ENCODE peak calls at places on chromosome 18, in four cellular contexts. E is uterus, M is choroid plexus epithelial cell, W is GM12864. G is an unnamed sample.

GRCh38 chr18:5073026-5073944 is 123.8 kb downstream of the AKAIN1 start:
- DNase-seq in E (no peak), M (peak; percentile 44), W (no peak), G (peak; percentile 10)

GRCh38 chr18:51029694-51030536 is at the start of gene SMAD4:
- DNase-seq in E (peak; percentile 98), M (peak; percentile 97), W (peak; percentile 82), G (peak; percentile 96)

GRCh38 chr18:3692113-3692621 is 242.2 kb downstream of the TGIF1 start:
- DNase-seq in E (no peak), M (no peak), W (no peak), G (no peak)

GRCh38 chr18:71194438-71194837 is 905.6 kb downstream of the SOCS6 start:
- DNase-seq in E (no peak), M (no peak), W (no peak), G (peak; percentile 25)

GRCh38 chr18:55018602-55019001 is 59.3 kb upstream of the CCDC68 start:
- DNase-seq in E (no peak), M (peak; percentile 81), W (no peak), G (peak; percentile 54)

GRCh38 chr18:23661735-23662308 is 889 bp downstream of the ANKRD29 start:
- DNase-seq in E (no peak), M (no peak), W (no peak), G (no peak)

GRCh38 chr18:66461344-66461743 is 142.5 kb downstream of the CDH19 start:
- DNase-seq in E (no peak), M (no peak), W (no peak), G (no peak)

GRCh38 chr18:44067201-44067600 is 613.5 kb upstream of the SETBP1 start:
- DNase-seq in E (no peak), M (no peak), W (no peak), G (no peak)

GRCh38 chr18:72672364-72673151 is 128.4 kb upstream of the CBLN2 start:
- DNase-seq in E (no peak), M (peak; percentile 74), W (no peak), G (peak; percentile 13)

GRCh38 chr18:59478591-59478990 is 119.5 kb upstream of the LMAN1 start:
- DNase-seq in E (no peak), M (peak; percentile 21), W (no peak), G (peak; percentile 68)

GRCh38 chr18:78430171-78430857 is 549.3 kb upstream of the SALL3 start:
- DNase-seq in E (no peak), M (no peak), W (no peak), G (no peak)

GRCh38 chr18:63262369-63263335 is 56.9 kb downstream of the BCL2 start:
- DNase-seq in E (no peak), M (no peak), W (no peak), G (peak; percentile 12)

GRCh38 chr18:56146565-56146964 is 491.8 kb downstream of the TXNL1 start:
- DNase-seq in E (no peak), M (no peak), W (no peak), G (no peak)

GRCh38 chr18:66193394-66193793 is 410.5 kb downstream of the CDH19 start:
- DNase-seq in E (no peak), M (no peak), W (no peak), G (no peak)

GRCh38 chr18:73987247-73987980 is 160.2 kb downstream of the FBXO15 start:
- DNase-seq in E (no peak), M (peak; percentile 21), W (no peak), G (peak; percentile 32)

DNA sequence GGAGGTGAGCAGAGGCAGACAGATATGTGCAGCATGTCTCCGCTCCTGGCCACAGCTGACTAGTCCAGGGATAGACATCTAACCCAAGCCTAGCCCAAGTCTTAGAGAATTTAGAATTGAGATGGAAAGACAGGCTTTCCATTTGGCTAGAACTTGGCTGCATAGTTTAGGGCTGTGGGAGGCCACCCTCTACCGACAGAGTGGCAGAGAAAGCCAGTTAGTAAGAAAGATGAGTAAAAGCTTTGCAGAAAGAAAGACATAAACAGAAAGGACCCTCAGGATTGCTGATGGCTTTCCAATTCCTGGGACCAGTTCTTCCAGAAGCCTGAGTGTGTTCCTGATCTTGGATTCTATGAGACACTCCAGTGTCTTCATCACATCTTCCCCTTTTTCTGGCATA is 62.1 kb downstream of the DYM start:
- DNase-seq in E (no peak), M (no peak), W (no peak), G (no peak)
- TF ChIP-seq CTCF in E (no peak), M (no peak), W (no peak), G (no peak)

GRCh38 chr18:76452357-76452756 is 42.7 kb downstream of the ZNF516 start:
- DNase-seq in E (no peak), M (peak; percentile 66), W (no peak), G (no peak)
- H3K4me3 ChIP-seq in E (peak overlapping the region; percentile 4), M (no peak overlapping the region), W (no peak overlapping the region), G (no peak overlapping the region)

DNA sequence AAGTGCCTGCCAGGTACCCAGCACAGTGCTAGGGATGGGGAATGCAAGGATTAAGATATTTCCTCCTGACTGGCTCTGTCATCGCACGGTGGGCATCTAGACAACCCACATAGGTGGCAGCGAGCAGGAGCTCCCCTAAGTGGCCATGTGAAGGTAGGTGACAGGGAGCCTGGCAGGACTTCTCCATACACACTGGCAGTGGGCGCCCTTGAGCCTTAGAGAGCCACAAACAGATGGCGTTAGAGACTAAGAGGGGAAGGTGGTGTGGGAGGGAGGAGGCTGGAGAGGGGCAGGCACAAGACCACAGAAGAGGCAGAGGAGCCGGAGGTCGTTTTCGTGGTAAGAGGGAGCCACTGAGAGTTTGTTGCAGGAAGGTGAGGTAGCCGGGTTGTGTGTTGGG is 15.2 kb downstream of the PRELID3A start:
- DNase-seq in E (no peak), M (no peak), W (no peak), G (no peak)
- TF ChIP-seq CTCF in E (no peak), M (peak; percentile 14), W (no peak), G (no peak)

DNA sequence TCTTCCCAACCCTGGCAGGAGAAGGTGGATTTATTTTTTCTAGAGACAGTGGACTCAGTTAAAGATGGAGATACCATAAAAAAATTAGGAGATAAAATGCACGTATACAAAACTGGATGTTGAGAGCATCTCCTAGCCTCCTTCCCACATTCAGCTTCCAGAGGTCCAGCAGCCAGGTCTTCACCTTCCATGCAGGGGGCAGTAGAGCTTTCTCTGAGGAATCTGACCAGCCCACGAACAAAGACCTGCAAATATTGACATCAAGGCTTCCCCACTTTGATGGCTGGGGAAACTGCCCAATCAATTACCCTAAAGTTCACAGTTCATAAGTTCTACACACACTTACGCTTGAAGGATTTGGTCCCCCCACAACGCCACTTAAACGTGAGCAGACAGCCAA is 24.5 kb downstream of the AQP4 start:
- DNase-seq in E (no peak), M (no peak), W (no peak), G (no peak)
- H3K4me3 ChIP-seq in E (no peak overlapping the region), M (no peak overlapping the region), W (no peak overlapping the region), G (no peak overlapping the region)

GRCh38 chr18:26654173-26655009 is 106.0 kb upstream of the KCTD1 start:
- DNase-seq in E (no peak), M (peak; percentile 3), W (no peak), G (no peak)
- TF ChIP-seq CTCF in E (no peak), M (no peak), W (no peak), G (no peak)

GRCh38 chr18:46152808-46153617 is 48.8 kb downstream of the HAUS1 start:
- DNase-seq in E (no peak), M (peak; percentile 8), W (no peak), G (no peak)
- H3K4me3 ChIP-seq in E (no peak overlapping the region), M (no peak overlapping the region), W (no peak overlapping the region), G (no peak overlapping the region)